ENCODE peak calls at places on chromosomes 3 and 15, in nine cellular contexts. Y is transverse colon, A is suprapubic skin, Z is HepG2, M is A549, D is stomach, Q is sigmoid colon, H is esophagus muscularis mucosa, G is SK-N-SH. E is an unnamed sample.

GRCh38 chr3:151146071-151146730 is 56.8 kb downstream of the GPR171 start:
- DNase-seq in Y (peak), A (peak), Z (peak), M (peak), D (peak), Q (peak), H (no peak), G (peak), E (peak)

GRCh38 chr3:135965506-135966348 is at the start of gene PPP2R3A:
- DNase-seq in Y (peak), A (peak), Z (peak), M (peak), D (peak), Q (peak), H (peak), G (peak), E (peak)

GRCh38 chr3:166187237-166187636 is 350.0 kb upstream of the BCHE start:
- DNase-seq in Y (no peak), A (no peak), Z (no peak), M (no peak), D (no peak), Q (no peak), H (no peak), G (no peak), E (no peak)

GRCh38 chr3:193782280-193782654 is 189.3 kb downstream of the OPA1 start:
- DNase-seq in Y (peak), A (no peak), Z (no peak), M (peak), D (peak), Q (no peak), H (no peak), G (no peak), E (no peak)

GRCh38 chr3:51778554-51778953 is 483 bp downstream of the IQCF6 start:
- DNase-seq in Y (no peak), A (no peak), Z (no peak), M (no peak), D (no peak), Q (no peak), H (no peak), G (no peak), E (no peak)

GRCh38 chr15:40334941-40335795 is 5.6 kb downstream of the CCDC9B start:
- DNase-seq in Y (peak), A (no peak), Z (no peak), M (no peak), D (no peak), Q (no peak), H (no peak), G (no peak), E (no peak)

GRCh38 chr15:78917888-78918287 is 27.0 kb downstream of the CTSH start:
- DNase-seq in Y (no peak), A (no peak), Z (no peak), M (no peak), D (no peak), Q (no peak), H (no peak), G (no peak), E (no peak)

GRCh38 chr15:57445872-57446271 is 69.6 kb downstream of the CGNL1 start:
- DNase-seq in Y (no peak), A (no peak), Z (no peak), M (peak), D (no peak), Q (no peak), H (no peak), G (no peak), E (no peak)

GRCh38 chr15:31285772-31286261 is 40.8 kb upstream of the KLF13 start:
- DNase-seq in Y (no peak), A (no peak), Z (no peak), M (no peak), D (no peak), Q (no peak), H (no peak), G (no peak), E (no peak)

GRCh38 chr3:189598530-189598929 is 32.7 kb upstream of the TP63 start:
- DNase-seq in Y (no peak), A (no peak), Z (no peak), M (no peak), D (no peak), Q (no peak), H (no peak), G (no peak), E (no peak)

GRCh38 chr3:153247331-153248311 is 85.6 kb downstream of the RAP2B start:
- DNase-seq in Y (no peak), A (no peak), Z (no peak), M (no peak), D (no peak), Q (no peak), H (no peak), G (no peak), E (no peak)

GRCh38 chr3:39241502-39241901 is 38.3 kb downstream of the CX3CR1 start:
- DNase-seq in Y (no peak), A (no peak), Z (no peak), M (no peak), D (no peak), Q (no peak), H (no peak), G (no peak), E (no peak)

GRCh38 chr3:51622402-51622801 is 48.6 kb upstream of the TEX264 start:
- DNase-seq in Y (no peak), A (no peak), Z (no peak), M (no peak), D (no peak), Q (no peak), H (no peak), G (no peak), E (no peak)

GRCh38 chr3:8456118-8456811 is 45.4 kb upstream of the LMCD1 start:
- DNase-seq in Y (no peak), A (no peak), Z (no peak), M (peak), D (no peak), Q (no peak), H (no peak), G (no peak), E (no peak)

GRCh38 chr3:160941885-160942494 is 163.2 kb downstream of the B3GALNT1 start:
- DNase-seq in Y (peak), A (no peak), Z (peak), M (peak), D (peak), Q (peak), H (peak), G (peak), E (peak)

GRCh38 chr3:107347717-107348116 is 29.5 kb upstream of the CCDC54 start:
- DNase-seq in Y (no peak), A (no peak), Z (peak), M (peak), D (no peak), Q (no peak), H (no peak), G (no peak), E (no peak)

GRCh38 chr3:168049366-168049974 is 46.3 kb downstream of the GOLIM4 start:
- DNase-seq in Y (no peak), A (no peak), Z (no peak), M (no peak), D (no peak), Q (no peak), H (no peak), G (no peak), E (no peak)

GRCh38 chr3:176584413-176585176 is 612.7 kb downstream of the TBL1XR1 start:
- DNase-seq in Y (no peak), A (no peak), Z (no peak), M (no peak), D (no peak), Q (no peak), H (no peak), G (no peak), E (no peak)

GRCh38 chr15:67144609-67145306 is 79.4 kb downstream of the SMAD3 start:
- DNase-seq in Y (no peak), A (no peak), Z (no peak), M (no peak), D (no peak), Q (peak), H (no peak), G (no peak), E (no peak)

GRCh38 chr3:128685001-128685726 is 34.5 kb upstream of the RPN1 start:
- DNase-seq in Y (no peak), A (no peak), Z (no peak), M (no peak), D (no peak), Q (no peak), H (no peak), G (no peak), E (no peak)

GRCh38 chr15:79479616-79480015 is 47.5 kb downstream of the MINAR1 start:
- DNase-seq in Y (no peak), A (no peak), Z (no peak), M (no peak), D (no peak), Q (no peak), H (peak), G (no peak), E (no peak)

GRCh38 chr15:39235084-39235795 is 345.6 kb upstream of the THBS1 start:
- DNase-seq in Y (no peak), A (no peak), Z (no peak), M (no peak), D (no peak), Q (no peak), H (no peak), G (no peak), E (no peak)

GRCh38 chr3:14479591-14479990 is 60.6 kb downstream of the GRIP2 start:
- DNase-seq in Y (no peak), A (no peak), Z (no peak), M (no peak), D (no peak), Q (no peak), H (no peak), G (no peak), E (no peak)

GRCh38 chr15:97875513-97876285 is 84.8 kb upstream of the ARRDC4 start:
- DNase-seq in Y (peak), A (no peak), Z (no peak), M (peak), D (no peak), Q (no peak), H (no peak), G (peak), E (no peak)

GRCh38 chr3:151051533-151051932 is 33.9 kb upstream of the MED12L start:
- DNase-seq in Y (no peak), A (no peak), Z (no peak), M (no peak), D (no peak), Q (no peak), H (no peak), G (no peak), E (no peak)

GRCh38 chr3:157534725-157535161 is 31.5 kb upstream of the VEPH1 start:
- DNase-seq in Y (no peak), A (no peak), Z (no peak), M (no peak), D (no peak), Q (no peak), H (no peak), G (no peak), E (no peak)

GRCh38 chr3:183331518-183331917 is 78.5 kb downstream of the B3GNT5 start:
- DNase-seq in Y (no peak), A (no peak), Z (no peak), M (no peak), D (no peak), Q (no peak), H (no peak), G (no peak), E (no peak)

GRCh38 chr3:16828815-16829214 is 55.9 kb upstream of the PLCL2 start:
- DNase-seq in Y (peak), A (no peak), Z (no peak), M (peak), D (peak), Q (no peak), H (peak), G (no peak), E (no peak)

GRCh38 chr3:102174832-102175374 is 259.9 kb upstream of the ZPLD1 start:
- DNase-seq in Y (no peak), A (no peak), Z (no peak), M (peak), D (no peak), Q (no peak), H (no peak), G (no peak), E (no peak)

GRCh38 chr3:144549161-144549560 is 577.5 kb downstream of the DIPK2A start:
- DNase-seq in Y (no peak), A (no peak), Z (no peak), M (no peak), D (no peak), Q (no peak), H (no peak), G (no peak), E (no peak)

GRCh38 chr3:50654196-50654595 is 20.5 kb upstream of the DOCK3 start:
- DNase-seq in Y (no peak), A (no peak), Z (no peak), M (no peak), D (no peak), Q (no peak), H (no peak), G (no peak), E (no peak)

GRCh38 chr15:93073465-93073952 is 15.5 kb downstream of the RGMA start:
- DNase-seq in Y (no peak), A (peak), Z (no peak), M (no peak), D (no peak), Q (peak), H (no peak), G (no peak), E (peak)

GRCh38 chr3:65793495-65794200 is 245.1 kb downstream of the MAGI1 start:
- DNase-seq in Y (no peak), A (no peak), Z (no peak), M (no peak), D (no peak), Q (no peak), H (peak), G (no peak), E (no peak)

GRCh38 chr3:73141531-73141930 is 80.1 kb downstream of the EBLN2 start:
- DNase-seq in Y (no peak), A (no peak), Z (no peak), M (no peak), D (no peak), Q (no peak), H (peak), G (no peak), E (peak)

GRCh38 chr3:73144828-73145227 is 83.4 kb downstream of the EBLN2 start:
- DNase-seq in Y (no peak), A (no peak), Z (no peak), M (no peak), D (no peak), Q (no peak), H (peak), G (no peak), E (no peak)

GRCh38 chr3:73144276-73144675 is 82.8 kb downstream of the EBLN2 start:
- DNase-seq in Y (no peak), A (no peak), Z (no peak), M (no peak), D (no peak), Q (no peak), H (no peak), G (no peak), E (peak)

GRCh38 chr3:73143401-73143800 is 81.9 kb downstream of the EBLN2 start:
- DNase-seq in Y (no peak), A (no peak), Z (no peak), M (no peak), D (no peak), Q (no peak), H (no peak), G (no peak), E (no peak)

DNA sequence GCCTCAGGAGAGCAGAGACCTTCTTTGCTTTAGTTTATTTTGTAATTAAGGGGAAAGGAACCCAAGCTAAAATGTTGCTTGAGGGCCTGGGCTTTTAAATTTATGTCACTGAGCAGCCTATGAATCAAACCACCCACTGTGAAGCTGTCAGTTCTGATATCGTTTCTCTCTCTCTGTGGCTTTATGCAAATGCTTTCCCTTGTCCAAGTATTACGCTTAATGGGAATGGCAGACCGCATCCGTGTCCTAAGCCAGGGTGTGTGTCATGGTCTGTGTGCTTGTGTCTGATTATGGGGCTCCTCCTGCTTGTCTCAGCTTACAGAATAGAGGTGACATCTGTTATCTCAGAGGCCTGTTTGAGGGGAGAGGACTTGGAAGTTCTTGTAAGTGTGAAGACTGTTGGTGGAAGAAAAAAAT is 82.4 kb downstream of the EBLN2 start:
- DNase-seq in Y (no peak), A (no peak), Z (no peak), M (no peak), D (no peak), Q (no peak), H (no peak), G (no peak), E (no peak)
- TF ChIP-seq EP300 in Y (no peak), A (no peak), Z (no peak), M (no peak), D (no peak), Q (no peak), H (no peak), G (no peak), E (no peak)

DNA sequence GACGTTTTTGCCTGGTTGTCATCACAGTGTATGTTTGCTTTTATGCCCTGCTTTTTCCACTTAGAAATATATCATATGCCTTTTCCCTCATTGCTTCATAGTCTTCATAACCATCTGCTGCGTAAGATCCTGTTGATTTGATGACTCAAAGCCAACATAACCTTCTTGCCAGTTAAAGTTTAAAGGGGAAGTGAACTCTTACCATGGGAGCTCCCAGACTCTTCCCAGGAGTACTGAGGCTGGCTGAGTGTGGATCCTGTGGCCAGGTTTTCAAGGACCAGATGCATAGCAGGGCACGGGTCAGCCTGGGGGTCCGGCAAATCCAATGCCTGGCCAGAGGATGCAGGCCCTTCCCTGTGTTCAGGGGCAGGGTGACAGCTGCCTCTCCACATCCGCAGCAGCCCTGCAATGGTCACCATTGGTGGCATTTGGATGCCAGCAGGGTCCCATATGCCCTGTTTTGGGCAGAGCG is 42.0 kb upstream of the SACM1L start:
- DNase-seq in Y (no peak), A (no peak), Z (peak), M (peak), D (no peak), Q (no peak), H (no peak), G (no peak), E (no peak)
- TF ChIP-seq EP300 in Y (peak), A (no peak), Z (no peak), M (peak), D (no peak), Q (no peak), H (no peak), G (no peak), E (no peak)

GRCh38 chr3:27097171-27097570 is 272.0 kb downstream of the NEK10 start:
- DNase-seq in Y (no peak), A (no peak), Z (no peak), M (no peak), D (no peak), Q (no peak), H (no peak), G (no peak), E (no peak)

GRCh38 chr3:27090265-27091041 is 278.7 kb downstream of the NEK10 start:
- DNase-seq in Y (no peak), A (no peak), Z (no peak), M (no peak), D (no peak), Q (no peak), H (no peak), G (no peak), E (no peak)

GRCh38 chr3:27095588-27096222 is 273.5 kb downstream of the NEK10 start:
- DNase-seq in Y (no peak), A (no peak), Z (no peak), M (no peak), D (no peak), Q (no peak), H (no peak), G (no peak), E (no peak)

GRCh38 chr3:27093771-27094170 is 275.4 kb downstream of the NEK10 start:
- DNase-seq in Y (no peak), A (no peak), Z (no peak), M (no peak), D (no peak), Q (no peak), H (no peak), G (no peak), E (no peak)

DNA sequence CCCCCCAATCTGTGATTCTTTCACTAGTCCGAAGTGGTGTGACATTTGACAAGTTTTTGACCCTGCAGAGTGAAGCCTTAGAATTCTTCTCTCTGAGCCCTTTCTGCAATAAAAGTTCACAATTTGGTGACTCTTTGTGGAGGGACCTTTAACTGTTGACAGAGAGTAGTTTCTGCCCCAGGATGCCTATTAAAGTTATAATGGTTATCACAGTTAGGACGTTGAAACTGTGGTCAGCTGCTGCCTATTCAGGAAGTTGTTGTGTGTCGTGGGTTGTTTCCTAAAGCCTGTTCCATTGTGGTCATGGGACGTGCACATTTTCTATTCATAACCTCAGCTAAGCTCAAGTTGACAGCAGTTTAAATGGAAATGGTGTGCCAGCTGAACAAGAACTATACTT is 274.5 kb downstream of the NEK10 start:
- DNase-seq in Y (no peak), A (no peak), Z (no peak), M (no peak), D (no peak), Q (no peak), H (no peak), G (no peak), E (no peak)
- TF ChIP-seq EP300 in Y (no peak), A (no peak), Z (no peak), M (no peak), D (no peak), Q (no peak), H (no peak), G (no peak), E (no peak)

GRCh38 chr3:141388823-141389617 is 20.7 kb downstream of the ZBTB38 start:
- DNase-seq in Y (no peak), A (no peak), Z (peak), M (no peak), D (no peak), Q (no peak), H (no peak), G (no peak), E (no peak)
- TF ChIP-seq EP300 in Y (no peak), A (no peak), Z (no peak), M (no peak), D (no peak), Q (no peak), H (no peak), G (no peak), E (no peak)

DNA sequence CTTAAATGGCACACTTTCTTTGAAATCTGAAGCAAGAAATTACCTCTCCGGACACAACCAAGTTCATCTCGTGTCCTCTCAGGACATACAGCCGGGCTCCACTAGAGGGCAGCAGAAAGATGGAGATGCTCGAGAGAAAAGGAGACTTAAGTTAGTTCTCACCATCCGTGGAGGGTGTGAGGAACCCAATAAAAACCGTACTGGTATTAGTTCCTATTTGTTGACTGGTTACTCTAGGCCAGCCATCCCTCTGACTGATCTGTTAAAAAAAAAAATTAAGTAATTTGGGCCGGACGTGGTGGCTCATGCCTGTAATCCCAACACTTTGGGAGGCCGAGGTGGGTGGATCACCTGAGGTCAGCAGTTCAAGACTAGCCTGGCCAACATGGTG is 7.9 kb upstream of the CYP11A1 start:
- DNase-seq in Y (peak), A (peak), Z (peak), M (peak), D (peak), Q (peak), H (peak), G (peak), E (peak)
- TF ChIP-seq EP300 in Y (no peak), A (no peak), Z (no peak), M (no peak), D (no peak), Q (no peak), H (no peak), G (no peak), E (no peak)

DNA sequence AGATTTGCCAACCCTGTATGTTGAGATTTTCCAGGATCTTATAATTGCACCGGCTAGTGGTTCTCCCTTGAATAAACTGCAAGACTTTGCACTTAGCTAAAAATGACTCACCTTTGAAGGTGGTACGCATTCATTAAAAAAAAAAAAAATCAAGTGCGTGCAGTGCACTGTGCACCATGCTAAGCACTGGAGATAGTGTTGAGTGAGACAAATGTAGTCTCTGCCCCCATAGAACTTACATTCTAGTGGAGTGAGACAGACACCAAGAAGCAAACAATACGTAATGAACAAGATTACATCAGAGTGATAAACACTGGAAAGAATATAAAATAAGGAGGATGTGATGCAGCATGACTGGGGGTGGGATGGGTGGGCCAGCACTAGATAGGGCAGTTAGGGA is 69.4 kb downstream of the ITPR1 start:
- DNase-seq in Y (no peak), A (no peak), Z (no peak), M (no peak), D (no peak), Q (no peak), H (no peak), G (no peak), E (no peak)
- TF ChIP-seq EP300 in Y (no peak), A (no peak), Z (no peak), M (no peak), D (no peak), Q (no peak), H (no peak), G (no peak), E (no peak)

E was measured in ovary.